ENCODE peak calls at places on chromosomes 5 and 9, in seven cellular contexts. One of them, this sample, is unnamed.

GRCh38 chr5:1655496-1656270 is 131.9 kb upstream of the LPCAT1 start:
- DNase-seq in neural crest cell: no peak
- DNase-seq in GM12865: no peak
- DNase-seq in psoas muscle: peak
- DNase-seq in left lung: peak
- DNase-seq in RWPE2: no peak
- DNase-seq in kidney: peak
- DNase-seq in this sample: peak

GRCh38 chr9:115466784-115467183 is 348.8 kb upstream of the TNC start:
- DNase-seq in neural crest cell: no peak
- DNase-seq in psoas muscle: no peak
- DNase-seq in kidney: no peak
- DNase-seq in RWPE2: no peak
- DNase-seq in left lung: no peak
- DNase-seq in GM12865: no peak
- DNase-seq in this sample: no peak

GRCh38 chr5:34486808-34487201 is 169.3 kb upstream of the RAI14 start:
- DNase-seq in GM12865: no peak
- DNase-seq in neural crest cell: no peak
- DNase-seq in RWPE2: no peak
- DNase-seq in left lung: no peak
- DNase-seq in psoas muscle: no peak
- DNase-seq in kidney: no peak
- DNase-seq in this sample: no peak

GRCh38 chr5:142866563-142867275 is 96.5 kb downstream of the ARHGAP26 start:
- DNase-seq in RWPE2: no peak
- DNase-seq in psoas muscle: no peak
- DNase-seq in left lung: no peak
- DNase-seq in kidney: no peak
- DNase-seq in neural crest cell: peak
- DNase-seq in GM12865: peak
- DNase-seq in this sample: no peak

GRCh38 chr9:92980085-92980745 is 32.9 kb downstream of the FGD3 start:
- DNase-seq in neural crest cell: no peak
- DNase-seq in left lung: no peak
- DNase-seq in psoas muscle: no peak
- DNase-seq in kidney: no peak
- DNase-seq in RWPE2: no peak
- DNase-seq in GM12865: no peak
- DNase-seq in this sample: no peak

GRCh38 chr5:68994645-68995044 is 99.2 kb upstream of the SLC30A5 start:
- DNase-seq in neural crest cell: no peak
- DNase-seq in GM12865: peak
- DNase-seq in psoas muscle: no peak
- DNase-seq in left lung: no peak
- DNase-seq in RWPE2: no peak
- DNase-seq in kidney: no peak
- DNase-seq in this sample: no peak

GRCh38 chr5:88509403-88509802 is 240.8 kb upstream of the TMEM161B start:
- DNase-seq in GM12865: no peak
- DNase-seq in psoas muscle: no peak
- DNase-seq in left lung: no peak
- DNase-seq in kidney: no peak
- DNase-seq in RWPE2: no peak
- DNase-seq in neural crest cell: no peak
- DNase-seq in this sample: no peak

GRCh38 chr5:122333564-122333963 is 21.5 kb downstream of the SNCAIP start:
- DNase-seq in neural crest cell: no peak
- DNase-seq in RWPE2: no peak
- DNase-seq in GM12865: no peak
- DNase-seq in kidney: no peak
- DNase-seq in psoas muscle: no peak
- DNase-seq in left lung: no peak
- DNase-seq in this sample: no peak

GRCh38 chr9:95181226-95181818 is 136.2 kb downstream of the FANCC start:
- DNase-seq in GM12865: no peak
- DNase-seq in kidney: no peak
- DNase-seq in left lung: no peak
- DNase-seq in RWPE2: no peak
- DNase-seq in neural crest cell: no peak
- DNase-seq in psoas muscle: no peak
- DNase-seq in this sample: no peak
- TF ChIP-seq CTCF in GM12865: peak
- TF ChIP-seq CTCF in kidney: no peak
- TF ChIP-seq CTCF in left lung: peak
- TF ChIP-seq CTCF in RWPE2: peak
- TF ChIP-seq CTCF in neural crest cell: peak
- TF ChIP-seq CTCF in psoas muscle: peak
- TF ChIP-seq CTCF in this sample: peak

DNA sequence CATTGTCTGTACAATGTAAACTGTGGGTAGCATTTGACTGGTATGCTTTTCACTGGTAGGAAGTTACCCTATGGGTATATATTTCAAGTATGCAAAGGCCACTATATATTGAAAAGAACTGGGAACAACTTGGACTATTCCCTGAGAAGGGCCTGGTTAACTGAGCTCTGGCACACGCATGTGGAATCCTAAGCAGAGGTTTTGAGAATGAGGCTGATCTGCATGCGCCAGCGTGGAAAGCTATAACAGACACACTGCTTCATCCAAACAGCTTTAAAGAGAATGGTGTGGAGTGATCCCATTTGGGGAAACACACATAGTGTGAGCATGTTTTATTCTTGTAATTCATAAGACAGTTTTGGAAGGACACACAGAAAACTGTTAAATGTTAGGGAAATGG is 8.4 kb downstream of the NSG2 start:
- DNase-seq in GM12865: no peak
- DNase-seq in RWPE2: no peak
- DNase-seq in neural crest cell: no peak
- DNase-seq in kidney: no peak
- DNase-seq in psoas muscle: no peak
- DNase-seq in left lung: no peak
- DNase-seq in this sample: no peak
- TF ChIP-seq CTCF in GM12865: no peak
- TF ChIP-seq CTCF in RWPE2: no peak
- TF ChIP-seq CTCF in neural crest cell: no peak
- TF ChIP-seq CTCF in kidney: no peak
- TF ChIP-seq CTCF in psoas muscle: no peak
- TF ChIP-seq CTCF in left lung: no peak
- TF ChIP-seq CTCF in this sample: no peak

DNA sequence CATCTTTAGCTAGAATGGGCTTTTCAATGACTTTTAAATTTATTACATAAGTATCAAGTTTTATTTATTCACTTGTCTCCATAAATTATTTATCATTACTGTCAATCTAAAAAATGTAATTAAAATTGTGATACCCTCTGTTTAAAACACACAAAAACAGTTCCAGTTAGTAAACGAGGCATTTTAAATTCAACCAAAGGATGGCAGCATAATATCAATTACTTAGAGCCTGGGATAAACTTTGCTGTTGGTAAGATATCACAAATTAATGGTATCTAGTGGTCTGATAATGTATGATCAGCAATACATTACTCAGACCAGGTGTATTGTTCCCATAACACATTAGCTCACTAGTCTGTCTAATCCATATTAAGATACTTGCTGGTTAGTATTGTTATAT is 9.6 kb upstream of the IFNE start:
- DNase-seq in kidney: no peak
- DNase-seq in neural crest cell: no peak
- DNase-seq in RWPE2: no peak
- DNase-seq in psoas muscle: no peak
- DNase-seq in GM12865: no peak
- DNase-seq in left lung: no peak
- DNase-seq in this sample: no peak
- TF ChIP-seq CTCF in kidney: no peak
- TF ChIP-seq CTCF in neural crest cell: no peak
- TF ChIP-seq CTCF in RWPE2: peak
- TF ChIP-seq CTCF in psoas muscle: no peak
- TF ChIP-seq CTCF in GM12865: no peak
- TF ChIP-seq CTCF in left lung: no peak
- TF ChIP-seq CTCF in this sample: peak

GRCh38 chr5:179668404-179668803 is 12.4 kb downstream of the CBY3 start:
- DNase-seq in neural crest cell: peak
- DNase-seq in psoas muscle: no peak
- DNase-seq in kidney: no peak
- DNase-seq in left lung: no peak
- DNase-seq in RWPE2: no peak
- DNase-seq in GM12865: peak
- DNase-seq in this sample: no peak
- TF ChIP-seq CTCF in neural crest cell: peak
- TF ChIP-seq CTCF in psoas muscle: peak
- TF ChIP-seq CTCF in kidney: peak
- TF ChIP-seq CTCF in left lung: peak
- TF ChIP-seq CTCF in RWPE2: no peak
- TF ChIP-seq CTCF in GM12865: peak
- TF ChIP-seq CTCF in this sample: peak

DNA sequence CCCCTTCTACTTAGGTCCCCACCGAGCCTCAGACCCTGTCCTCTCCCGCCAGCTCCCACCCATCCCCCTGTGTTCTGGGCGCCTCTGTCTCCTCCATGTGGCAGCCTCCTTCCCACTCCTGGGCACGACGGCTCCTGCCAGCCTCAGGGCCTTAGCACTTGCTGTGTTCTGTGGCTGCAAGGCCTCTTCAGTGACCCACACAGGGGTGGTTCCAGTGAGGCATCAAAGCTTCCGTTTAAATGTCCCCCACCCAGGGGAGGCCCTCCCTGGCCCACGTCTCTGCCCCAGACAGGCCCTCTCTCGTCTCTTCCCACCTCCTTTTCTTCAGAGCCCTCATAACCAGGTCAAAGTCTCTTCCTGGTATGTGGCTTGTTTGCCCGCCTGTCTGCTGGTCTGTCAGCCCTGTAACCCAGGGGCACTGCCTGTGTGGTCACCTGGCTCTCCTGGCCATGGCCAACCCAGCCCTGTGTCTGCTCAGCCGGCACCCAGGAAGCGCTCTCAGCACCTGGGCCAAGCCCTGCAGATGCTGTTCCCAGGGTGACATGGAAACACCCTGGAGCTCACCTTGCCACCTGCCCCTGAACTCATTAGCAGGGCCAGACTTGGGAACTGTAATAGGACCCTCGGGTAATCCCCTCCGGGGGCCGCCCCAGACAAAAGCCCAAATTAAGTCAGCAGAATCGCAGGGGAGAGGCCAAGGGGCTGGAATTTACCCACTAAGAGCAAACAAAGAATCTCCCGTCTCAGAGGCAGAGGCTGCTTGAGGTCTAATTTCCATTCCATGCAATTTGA is 33.7 kb downstream of the LHX3 start:
- DNase-seq in GM12865: peak
- DNase-seq in kidney: no peak
- DNase-seq in RWPE2: no peak
- DNase-seq in neural crest cell: no peak
- DNase-seq in left lung: peak
- DNase-seq in psoas muscle: no peak
- DNase-seq in this sample: no peak
- TF ChIP-seq CTCF in GM12865: no peak
- TF ChIP-seq CTCF in kidney: no peak
- TF ChIP-seq CTCF in RWPE2: no peak
- TF ChIP-seq CTCF in neural crest cell: no peak
- TF ChIP-seq CTCF in left lung: no peak
- TF ChIP-seq CTCF in psoas muscle: no peak
- TF ChIP-seq CTCF in this sample: no peak

GRCh38 chr5:141603912-141604311 is 14.9 kb downstream of the DIAPH1 start:
- DNase-seq in psoas muscle: no peak
- DNase-seq in left lung: no peak
- DNase-seq in kidney: no peak
- DNase-seq in GM12865: no peak
- DNase-seq in RWPE2: no peak
- DNase-seq in neural crest cell: no peak
- DNase-seq in this sample: no peak

GRCh38 chr5:141604318-141604717 is 14.5 kb downstream of the DIAPH1 start:
- DNase-seq in neural crest cell: no peak
- DNase-seq in psoas muscle: peak
- DNase-seq in GM12865: no peak
- DNase-seq in RWPE2: peak
- DNase-seq in left lung: no peak
- DNase-seq in kidney: no peak
- DNase-seq in this sample: no peak

GRCh38 chr5:141608046-141608445 is 10.8 kb downstream of the DIAPH1 start:
- DNase-seq in GM12865: no peak
- DNase-seq in neural crest cell: no peak
- DNase-seq in left lung: no peak
- DNase-seq in RWPE2: no peak
- DNase-seq in psoas muscle: no peak
- DNase-seq in kidney: no peak
- DNase-seq in this sample: no peak

GRCh38 chr5:141608557-141608956 is 10.2 kb downstream of the DIAPH1 start:
- DNase-seq in RWPE2: no peak
- DNase-seq in kidney: no peak
- DNase-seq in psoas muscle: no peak
- DNase-seq in GM12865: no peak
- DNase-seq in neural crest cell: no peak
- DNase-seq in left lung: no peak
- DNase-seq in this sample: no peak

GRCh38 chr5:141605523-141606277 is 13.1 kb downstream of the DIAPH1 start:
- DNase-seq in RWPE2: no peak
- DNase-seq in psoas muscle: no peak
- DNase-seq in left lung: no peak
- DNase-seq in kidney: no peak
- DNase-seq in GM12865: peak
- DNase-seq in neural crest cell: no peak
- DNase-seq in this sample: no peak
- TF ChIP-seq CTCF in RWPE2: no peak
- TF ChIP-seq CTCF in psoas muscle: no peak
- TF ChIP-seq CTCF in left lung: no peak
- TF ChIP-seq CTCF in kidney: no peak
- TF ChIP-seq CTCF in GM12865: no peak
- TF ChIP-seq CTCF in neural crest cell: no peak
- TF ChIP-seq CTCF in this sample: no peak

DNA sequence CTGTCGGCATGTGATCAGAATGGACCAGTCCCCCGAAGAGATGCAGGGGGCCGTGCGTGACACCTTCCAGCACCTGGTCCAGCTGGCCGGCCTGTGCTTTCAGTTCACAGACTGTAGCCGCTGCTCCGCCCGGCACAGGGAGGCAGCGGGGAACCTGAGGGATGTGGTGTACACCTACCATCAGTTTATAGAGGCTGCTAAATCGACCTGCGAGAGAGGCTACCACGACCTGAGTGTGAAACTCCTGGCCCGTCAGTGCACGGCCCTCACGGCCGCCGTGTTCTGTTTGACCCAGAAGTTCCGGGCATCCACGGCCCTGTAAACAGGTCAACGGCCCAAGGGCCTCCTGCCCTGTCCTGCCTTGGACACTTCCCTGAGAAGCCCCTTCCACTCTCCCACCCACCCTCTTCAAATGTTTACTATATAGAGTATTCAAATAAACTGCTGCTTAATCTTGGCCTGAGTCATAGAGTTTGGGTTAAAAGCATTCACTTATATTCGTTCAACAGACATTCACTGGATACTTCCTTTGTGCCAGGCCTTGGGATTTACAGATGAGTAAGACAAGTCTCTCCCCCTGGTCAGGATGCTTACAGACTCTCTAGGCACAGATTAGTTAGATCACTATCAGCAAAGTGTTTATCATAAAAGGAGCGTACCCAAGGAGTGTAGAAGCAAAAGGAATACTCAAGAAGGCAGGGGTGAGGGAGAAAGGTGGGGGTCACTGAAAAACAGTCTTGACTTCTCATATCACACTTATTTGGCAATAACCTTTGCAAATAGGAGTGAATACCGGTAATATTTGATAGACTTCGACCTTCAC is 6.9 kb upstream of the TRMT10B start:
- DNase-seq in GM12865: no peak
- DNase-seq in left lung: no peak
- DNase-seq in RWPE2: no peak
- DNase-seq in neural crest cell: no peak
- DNase-seq in psoas muscle: no peak
- DNase-seq in kidney: no peak
- DNase-seq in this sample: no peak
- TF ChIP-seq CTCF in GM12865: no peak
- TF ChIP-seq CTCF in left lung: no peak
- TF ChIP-seq CTCF in RWPE2: no peak
- TF ChIP-seq CTCF in neural crest cell: no peak
- TF ChIP-seq CTCF in psoas muscle: no peak
- TF ChIP-seq CTCF in kidney: no peak
- TF ChIP-seq CTCF in this sample: no peak

GRCh38 chr5:12250454-12250853 is 346.2 kb upstream of the CTNND2 start:
- DNase-seq in GM12865: no peak
- DNase-seq in RWPE2: no peak
- DNase-seq in neural crest cell: no peak
- DNase-seq in left lung: no peak
- DNase-seq in psoas muscle: no peak
- DNase-seq in kidney: no peak
- DNase-seq in this sample: no peak
- TF ChIP-seq CTCF in GM12865: no peak
- TF ChIP-seq CTCF in RWPE2: no peak
- TF ChIP-seq CTCF in neural crest cell: no peak
- TF ChIP-seq CTCF in left lung: no peak
- TF ChIP-seq CTCF in psoas muscle: no peak
- TF ChIP-seq CTCF in kidney: no peak
- TF ChIP-seq CTCF in this sample: no peak

This sample was measured in osteocyte.